ENCODE peak calls at places on chromosomes 13 and 19, in eight cellular contexts. One of them, this sample, is unnamed.

GRCh38 chr13:100210966-100211710 is 122.2 kb downstream of the PCCA start:
- DNase-seq in mucosa of descending colon: no peak
- DNase-seq in gastrocnemius medialis: no peak
- DNase-seq in adrenal gland: no peak
- DNase-seq in uterus: no peak
- DNase-seq in CD8-positive, alpha-beta memory T cell: no peak
- DNase-seq in body of pancreas: no peak
- DNase-seq in ovary: no peak
- DNase-seq in this sample: no peak

GRCh38 chr19:34662919-34663318 is 14.0 kb downstream of the SCGB2B2 start:
- DNase-seq in gastrocnemius medialis: no peak
- DNase-seq in uterus: no peak
- DNase-seq in body of pancreas: peak; percentile 30
- DNase-seq in mucosa of descending colon: no peak
- DNase-seq in adrenal gland: no peak
- DNase-seq in CD8-positive, alpha-beta memory T cell: no peak
- DNase-seq in ovary: no peak
- DNase-seq in this sample: no peak

GRCh38 chr13:44739539-44739938 is 163.4 kb upstream of the TSC22D1 start:
- DNase-seq in adrenal gland: no peak
- DNase-seq in mucosa of descending colon: no peak
- DNase-seq in uterus: no peak
- DNase-seq in gastrocnemius medialis: no peak
- DNase-seq in body of pancreas: no peak
- DNase-seq in CD8-positive, alpha-beta memory T cell: no peak
- DNase-seq in ovary: no peak
- DNase-seq in this sample: no peak

GRCh38 chr13:111565400-111565799 is 245.0 kb downstream of the TEX29 start:
- DNase-seq in adrenal gland: no peak
- DNase-seq in body of pancreas: no peak
- DNase-seq in ovary: no peak
- DNase-seq in CD8-positive, alpha-beta memory T cell: no peak
- DNase-seq in uterus: no peak
- DNase-seq in mucosa of descending colon: no peak
- DNase-seq in gastrocnemius medialis: no peak
- DNase-seq in this sample: no peak

GRCh38 chr13:75788494-75788991 is 152.4 kb downstream of the LMO7 start:
- DNase-seq in gastrocnemius medialis: peak; percentile 75
- DNase-seq in body of pancreas: no peak
- DNase-seq in ovary: no peak
- DNase-seq in adrenal gland: no peak
- DNase-seq in mucosa of descending colon: peak; percentile 74
- DNase-seq in CD8-positive, alpha-beta memory T cell: no peak
- DNase-seq in uterus: no peak
- DNase-seq in this sample: no peak

GRCh38 chr13:67071918-67072598 is 158.1 kb downstream of the PCDH9 start:
- DNase-seq in adrenal gland: no peak
- DNase-seq in CD8-positive, alpha-beta memory T cell: no peak
- DNase-seq in ovary: no peak
- DNase-seq in uterus: no peak
- DNase-seq in gastrocnemius medialis: no peak
- DNase-seq in mucosa of descending colon: no peak
- DNase-seq in body of pancreas: no peak
- DNase-seq in this sample: no peak

GRCh38 chr19:47093841-47094240 is 19.7 kb downstream of the ZC3H4 start:
- DNase-seq in ovary: no peak
- DNase-seq in body of pancreas: no peak
- DNase-seq in uterus: no peak
- DNase-seq in adrenal gland: no peak
- DNase-seq in CD8-positive, alpha-beta memory T cell: no peak
- DNase-seq in gastrocnemius medialis: no peak
- DNase-seq in mucosa of descending colon: no peak
- DNase-seq in this sample: no peak

GRCh38 chr19:49142866-49143335 is 12.3 kb downstream of the HRC start:
- DNase-seq in CD8-positive, alpha-beta memory T cell: peak; percentile 19
- DNase-seq in uterus: peak; percentile 73
- DNase-seq in gastrocnemius medialis: peak; percentile 91
- DNase-seq in ovary: peak; percentile 39
- DNase-seq in body of pancreas: peak; percentile 94
- DNase-seq in adrenal gland: peak; percentile 96
- DNase-seq in mucosa of descending colon: peak; percentile 89
- DNase-seq in this sample: peak; percentile 70

GRCh38 chr13:26280295-26280694 is 26.4 kb downstream of the CDK8 start:
- DNase-seq in mucosa of descending colon: no peak
- DNase-seq in gastrocnemius medialis: no peak
- DNase-seq in body of pancreas: no peak
- DNase-seq in ovary: no peak
- DNase-seq in adrenal gland: no peak
- DNase-seq in CD8-positive, alpha-beta memory T cell: no peak
- DNase-seq in uterus: no peak
- DNase-seq in this sample: no peak

GRCh38 chr13:27549406-27549981 is 70.8 kb downstream of the LNX2 start:
- DNase-seq in uterus: no peak
- DNase-seq in CD8-positive, alpha-beta memory T cell: no peak
- DNase-seq in adrenal gland: no peak
- DNase-seq in gastrocnemius medialis: no peak
- DNase-seq in mucosa of descending colon: peak; percentile 60
- DNase-seq in ovary: no peak
- DNase-seq in body of pancreas: peak; percentile 84
- DNase-seq in this sample: no peak

GRCh38 chr13:65414187-65414586 is 1815.9 kb downstream of the PCDH9 start:
- DNase-seq in uterus: no peak
- DNase-seq in CD8-positive, alpha-beta memory T cell: no peak
- DNase-seq in body of pancreas: no peak
- DNase-seq in mucosa of descending colon: no peak
- DNase-seq in gastrocnemius medialis: no peak
- DNase-seq in adrenal gland: no peak
- DNase-seq in ovary: no peak
- DNase-seq in this sample: no peak

GRCh38 chr13:80131204-80131603 is 209.7 kb downstream of the SPRY2 start:
- DNase-seq in adrenal gland: peak; percentile 81
- DNase-seq in CD8-positive, alpha-beta memory T cell: no peak
- DNase-seq in ovary: no peak
- DNase-seq in gastrocnemius medialis: peak; percentile 32
- DNase-seq in body of pancreas: peak; percentile 73
- DNase-seq in mucosa of descending colon: peak; percentile 85
- DNase-seq in uterus: peak; percentile 39
- DNase-seq in this sample: peak; percentile 44
- H3K4me1 ChIP-seq in adrenal gland: peaks cover 23% of the 10 kb centered on the region
- H3K4me1 ChIP-seq in CD8-positive, alpha-beta memory T cell: no peaks in the 10 kb centered on the region
- H3K4me1 ChIP-seq in ovary: peaks cover 2% of the 10 kb centered on the region
- H3K4me1 ChIP-seq in gastrocnemius medialis: peaks cover 39% of the 10 kb centered on the region
- H3K4me1 ChIP-seq in body of pancreas: peaks cover 33% of the 10 kb centered on the region
- H3K4me1 ChIP-seq in mucosa of descending colon: peaks cover 16% of the 10 kb centered on the region
- H3K4me1 ChIP-seq in uterus: no peaks in the 10 kb centered on the region
- H3K4me1 ChIP-seq in this sample: no peaks in the 10 kb centered on the region

DNA sequence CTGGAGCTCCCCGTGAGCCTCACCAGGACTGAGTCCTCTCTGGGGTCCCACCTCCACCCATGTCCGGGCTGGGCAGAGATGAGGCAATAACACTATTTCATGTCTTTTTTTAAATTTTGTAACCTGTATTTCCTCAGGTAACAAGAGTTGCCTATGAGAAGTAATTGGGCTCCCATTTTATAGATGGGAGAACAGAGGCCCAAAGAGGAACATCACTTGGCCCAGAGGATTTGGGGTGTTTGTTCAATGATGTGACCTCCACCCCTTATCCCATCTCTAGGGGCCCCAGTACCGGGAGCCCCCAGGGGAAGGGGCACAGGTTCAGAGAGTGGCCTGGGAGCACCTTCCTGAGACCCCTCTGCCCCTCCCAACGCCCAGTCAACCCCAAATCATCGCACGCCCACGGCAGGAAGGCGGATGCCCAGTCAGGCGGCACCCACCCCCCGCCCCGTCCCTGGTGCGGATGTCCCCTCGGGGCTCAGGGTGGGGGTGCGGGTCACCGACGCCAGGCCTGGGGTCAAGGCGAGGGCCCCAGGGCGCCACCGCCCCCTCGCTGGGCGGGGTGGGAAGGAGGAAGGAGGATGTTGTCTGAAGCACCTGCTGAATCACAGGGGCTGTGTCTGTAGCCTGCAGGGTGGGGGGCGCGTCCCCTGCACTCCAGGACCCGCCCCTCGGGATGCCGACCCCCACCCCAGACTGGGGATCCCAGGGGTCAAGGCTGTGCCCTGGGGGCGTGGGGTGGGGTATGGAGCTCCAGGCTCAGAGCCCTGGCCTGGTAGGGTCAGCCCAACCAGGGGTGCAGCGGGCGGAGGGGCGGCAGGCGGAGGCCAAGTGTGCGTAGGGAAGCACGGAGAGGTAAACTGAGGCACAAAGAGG is 9.0 kb upstream of the CIRBP start:
- DNase-seq in gastrocnemius medialis: no peak
- DNase-seq in mucosa of descending colon: peak; percentile 89
- DNase-seq in CD8-positive, alpha-beta memory T cell: peak; percentile 52
- DNase-seq in adrenal gland: peak; percentile 71
- DNase-seq in ovary: no peak
- DNase-seq in uterus: no peak
- DNase-seq in body of pancreas: no peak
- DNase-seq in this sample: no peak
- H3K4me1 ChIP-seq in gastrocnemius medialis: peaks cover 47% of the 10 kb centered on the region
- H3K4me1 ChIP-seq in mucosa of descending colon: peaks cover 62% of the 10 kb centered on the region
- H3K4me1 ChIP-seq in CD8-positive, alpha-beta memory T cell: peaks cover 73% of the 10 kb centered on the region
- H3K4me1 ChIP-seq in adrenal gland: peaks cover 61% of the 10 kb centered on the region
- H3K4me1 ChIP-seq in ovary: peaks cover 34% of the 10 kb centered on the region
- H3K4me1 ChIP-seq in uterus: peaks cover 15% of the 10 kb centered on the region
- H3K4me1 ChIP-seq in body of pancreas: peaks cover 87% of the 10 kb centered on the region
- H3K4me1 ChIP-seq in this sample: peaks cover 95% of the 10 kb centered on the region

GRCh38 chr19:3190470-3190770 is 4.7 kb downstream of the NCLN start:
- DNase-seq in CD8-positive, alpha-beta memory T cell: no peak
- DNase-seq in gastrocnemius medialis: no peak
- DNase-seq in adrenal gland: no peak
- DNase-seq in mucosa of descending colon: no peak
- DNase-seq in uterus: no peak
- DNase-seq in ovary: no peak
- DNase-seq in body of pancreas: no peak
- DNase-seq in this sample: no peak
- H3K4me1 ChIP-seq in CD8-positive, alpha-beta memory T cell: peaks cover 32% of the 10 kb centered on the region
- H3K4me1 ChIP-seq in gastrocnemius medialis: peaks cover 4% of the 10 kb centered on the region
- H3K4me1 ChIP-seq in adrenal gland: peaks cover 49% of the 10 kb centered on the region
- H3K4me1 ChIP-seq in mucosa of descending colon: peaks cover 40% of the 10 kb centered on the region
- H3K4me1 ChIP-seq in uterus: no peaks in the 10 kb centered on the region
- H3K4me1 ChIP-seq in ovary: peaks cover 11% of the 10 kb centered on the region
- H3K4me1 ChIP-seq in body of pancreas: peaks cover 30% of the 10 kb centered on the region
- H3K4me1 ChIP-seq in this sample: peaks cover 19% of the 10 kb centered on the region

DNA sequence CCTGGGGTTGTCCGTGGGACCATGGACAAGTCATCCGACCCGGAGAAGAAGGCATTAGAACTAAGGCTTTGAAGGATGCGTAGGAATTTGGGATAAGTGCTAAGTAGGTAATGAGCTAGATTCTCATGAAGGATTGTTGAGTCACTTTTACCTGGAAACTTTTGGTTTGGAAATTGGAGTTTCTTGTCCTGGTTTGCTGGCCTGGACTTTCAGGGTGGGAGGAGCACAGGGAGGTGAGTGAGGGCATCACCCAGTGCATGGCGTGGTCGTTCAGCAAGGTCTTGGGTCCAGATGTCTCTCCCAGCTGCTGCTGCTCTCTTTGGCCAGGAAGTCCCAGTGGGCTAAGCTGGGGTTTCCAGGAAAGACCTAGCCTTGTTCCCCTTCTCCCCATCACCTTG is 7.6 kb downstream of the NFIC start:
- DNase-seq in uterus: no peak
- DNase-seq in CD8-positive, alpha-beta memory T cell: no peak
- DNase-seq in body of pancreas: no peak
- DNase-seq in mucosa of descending colon: no peak
- DNase-seq in gastrocnemius medialis: no peak
- DNase-seq in ovary: no peak
- DNase-seq in adrenal gland: no peak
- DNase-seq in this sample: no peak
- H3K4me1 ChIP-seq in uterus: peaks cover 7% of the 10 kb centered on the region
- H3K4me1 ChIP-seq in CD8-positive, alpha-beta memory T cell: no peaks in the 10 kb centered on the region
- H3K4me1 ChIP-seq in body of pancreas: peaks cover 90% of the 10 kb centered on the region
- H3K4me1 ChIP-seq in mucosa of descending colon: no peaks in the 10 kb centered on the region
- H3K4me1 ChIP-seq in gastrocnemius medialis: peaks cover 55% of the 10 kb centered on the region
- H3K4me1 ChIP-seq in ovary: peaks cover 32% of the 10 kb centered on the region
- H3K4me1 ChIP-seq in adrenal gland: peaks cover 81% of the 10 kb centered on the region
- H3K4me1 ChIP-seq in this sample: no peaks in the 10 kb centered on the region

GRCh38 chr19:13095934-13096890 is 6.4 kb downstream of the LYL1 start:
- DNase-seq in mucosa of descending colon: no peak
- DNase-seq in gastrocnemius medialis: no peak
- DNase-seq in body of pancreas: no peak
- DNase-seq in ovary: peak; percentile 56
- DNase-seq in uterus: peak; percentile 51
- DNase-seq in adrenal gland: no peak
- DNase-seq in CD8-positive, alpha-beta memory T cell: no peak
- DNase-seq in this sample: no peak

GRCh38 chr19:13094285-13094595 is 8.4 kb downstream of the LYL1 start:
- DNase-seq in mucosa of descending colon: no peak
- DNase-seq in CD8-positive, alpha-beta memory T cell: no peak
- DNase-seq in ovary: no peak
- DNase-seq in gastrocnemius medialis: no peak
- DNase-seq in uterus: peak; percentile 46
- DNase-seq in adrenal gland: no peak
- DNase-seq in body of pancreas: no peak
- DNase-seq in this sample: no peak

GRCh38 chr19:13096968-13097330 is 5.7 kb downstream of the LYL1 start:
- DNase-seq in mucosa of descending colon: no peak
- DNase-seq in adrenal gland: no peak
- DNase-seq in gastrocnemius medialis: no peak
- DNase-seq in ovary: no peak
- DNase-seq in CD8-positive, alpha-beta memory T cell: no peak
- DNase-seq in uterus: no peak
- DNase-seq in body of pancreas: no peak
- DNase-seq in this sample: no peak

GRCh38 chr19:13094771-13095392 is 7.8 kb downstream of the LYL1 start:
- DNase-seq in mucosa of descending colon: peak; percentile 73
- DNase-seq in gastrocnemius medialis: no peak
- DNase-seq in body of pancreas: no peak
- DNase-seq in CD8-positive, alpha-beta memory T cell: no peak
- DNase-seq in ovary: no peak
- DNase-seq in adrenal gland: no peak
- DNase-seq in uterus: no peak
- DNase-seq in this sample: no peak

GRCh38 chr19:13095393-13095784 is 7.3 kb downstream of the LYL1 start:
- DNase-seq in adrenal gland: no peak
- DNase-seq in mucosa of descending colon: peak; percentile 81
- DNase-seq in ovary: no peak
- DNase-seq in CD8-positive, alpha-beta memory T cell: no peak
- DNase-seq in gastrocnemius medialis: no peak
- DNase-seq in body of pancreas: no peak
- DNase-seq in uterus: no peak
- DNase-seq in this sample: no peak
- H3K4me1 ChIP-seq in adrenal gland: peaks cover 22% of the 10 kb centered on the region
- H3K4me1 ChIP-seq in mucosa of descending colon: peaks cover 34% of the 10 kb centered on the region
- H3K4me1 ChIP-seq in ovary: peaks cover 22% of the 10 kb centered on the region
- H3K4me1 ChIP-seq in CD8-positive, alpha-beta memory T cell: peaks cover 45% of the 10 kb centered on the region
- H3K4me1 ChIP-seq in gastrocnemius medialis: peaks cover 21% of the 10 kb centered on the region
- H3K4me1 ChIP-seq in body of pancreas: peaks cover 19% of the 10 kb centered on the region
- H3K4me1 ChIP-seq in uterus: peaks cover 19% of the 10 kb centered on the region
- H3K4me1 ChIP-seq in this sample: peaks cover 73% of the 10 kb centered on the region

DNA sequence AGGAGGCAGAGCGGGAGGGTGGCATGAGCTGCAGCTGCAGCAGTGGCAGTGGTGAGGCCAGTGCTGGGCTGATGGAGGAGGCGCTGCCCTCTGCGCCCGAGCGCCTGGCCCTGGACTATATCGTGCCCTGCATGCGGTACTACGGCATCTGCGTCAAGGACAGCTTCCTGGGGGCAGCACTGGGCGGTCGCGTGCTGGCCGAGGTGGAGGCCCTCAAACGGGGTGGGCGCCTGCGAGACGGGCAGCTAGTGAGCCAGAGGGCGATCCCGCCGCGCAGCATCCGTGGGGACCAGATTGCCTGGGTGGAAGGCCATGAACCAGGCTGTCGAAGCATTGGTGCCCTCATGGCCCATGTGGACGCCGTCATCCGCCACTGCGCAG is 2.0 kb downstream of the EGLN2 start:
- DNase-seq in CD8-positive, alpha-beta memory T cell: no peak
- DNase-seq in ovary: no peak
- DNase-seq in gastrocnemius medialis: no peak
- DNase-seq in body of pancreas: no peak
- DNase-seq in uterus: no peak
- DNase-seq in adrenal gland: no peak
- DNase-seq in mucosa of descending colon: no peak
- DNase-seq in this sample: no peak
- H3K4me1 ChIP-seq in CD8-positive, alpha-beta memory T cell: peaks cover 69% of the 10 kb centered on the region
- H3K4me1 ChIP-seq in ovary: peaks cover 49% of the 10 kb centered on the region
- H3K4me1 ChIP-seq in gastrocnemius medialis: peaks cover 68% of the 10 kb centered on the region
- H3K4me1 ChIP-seq in body of pancreas: peaks cover 69% of the 10 kb centered on the region
- H3K4me1 ChIP-seq in uterus: peaks cover 5% of the 10 kb centered on the region
- H3K4me1 ChIP-seq in adrenal gland: peaks cover 71% of the 10 kb centered on the region
- H3K4me1 ChIP-seq in mucosa of descending colon: peaks cover 57% of the 10 kb centered on the region
- H3K4me1 ChIP-seq in this sample: peaks cover 72% of the 10 kb centered on the region

This sample was measured in tibial nerve.